ENCODE peak calls at places on chromosomes 11 and 22, in six cellular contexts. Z is brain microvascular endothelial cell; M is T-helper 9 cell; X is AG04450; H is AML-193; J is stimulated activated CD8-positive, alpha-beta memory T cell treated with anti-CD3 and anti-CD28 coated beads, Interleukin-7, amount 100 ng/mL, for 1 hour. P is an unnamed sample.

GRCh38 chr11:130888790-130889189 is 27.5 kb downstream of the SNX19 start:
- DNase-seq in H (no peak), J (no peak), X (no peak), M (no peak), Z (no peak), P (no peak)

GRCh38 chr11:47913569-47914244 is 65.6 kb upstream of the NUP160 start:
- DNase-seq in Z (no peak), H (no peak), M (no peak), J (no peak), X (no peak), P (no peak)

GRCh38 chr11:108551653-108552462 is 41.7 kb downstream of the EXPH5 start:
- DNase-seq in M (no peak), J (no peak), X (no peak), Z (peak), H (no peak), P (no peak)

GRCh38 chr11:57500526-57500925 is 15.0 kb downstream of the SLC43A1 start:
- DNase-seq in H (no peak), M (no peak), J (no peak), Z (no peak), X (no peak), P (no peak)

GRCh38 chr11:20881328-20882079 is 212.1 kb downstream of the NELL1 start:
- DNase-seq in M (no peak), Z (no peak), H (no peak), X (no peak), J (no peak), P (no peak)

GRCh38 chr11:116376547-116376946 is 396.2 kb downstream of the BUD13 start:
- DNase-seq in J (no peak), X (no peak), Z (no peak), H (no peak), M (no peak), P (no peak)

GRCh38 chr11:114162719-114163123 is 103.2 kb downstream of the ZBTB16 start:
- DNase-seq in M (no peak), Z (peak), H (no peak), X (peak), J (no peak), P (no peak)

GRCh38 chr11:47271961-47272661 is 2.2 kb downstream of the MADD start:
- DNase-seq in X (no peak), M (no peak), J (no peak), Z (no peak), H (no peak), P (no peak)

GRCh38 chr11:110903378-110903777 is 191.1 kb upstream of the ARHGAP20 start:
- DNase-seq in Z (no peak), M (no peak), J (no peak), X (no peak), H (no peak), P (no peak)

GRCh38 chr22:45885171-45885840 is 91.7 kb downstream of the WNT7B start:
- DNase-seq in J (no peak), H (no peak), Z (no peak), M (no peak), X (no peak), P (no peak)

GRCh38 chr22:22705328-22706100 is 61.1 kb downstream of the GGTLC2 start:
- DNase-seq in M (no peak), Z (no peak), J (no peak), X (no peak), H (no peak), P (no peak)

GRCh38 chr11:63614136-63614664 is at the start of gene PLAAT3:
- DNase-seq in H (no peak), Z (no peak), J (peak), X (no peak), M (peak), P (no peak)

GRCh38 chr11:32893947-32894827 is 1.6 kb downstream of the QSER1 start:
- DNase-seq in H (peak), M (peak), J (no peak), Z (peak), X (peak), P (no peak)

GRCh38 chr11:984576-984975 is 51.9 kb downstream of the MUC6 start:
- DNase-seq in H (no peak), X (no peak), Z (no peak), J (no peak), M (no peak), P (no peak)

GRCh38 chr11:111911563-111912401 is at the start of gene CRYAB:
- DNase-seq in M (no peak), J (no peak), X (peak), H (no peak), Z (peak), P (no peak)